ENCODE peak calls at places on chromosome 4, in eight cellular contexts. E is AML-193; O is activated CD8-positive, alpha-beta memory T cell treated with anti-CD3 and anti-CD28 coated beads for 1 hour; A is epithelial cell of prostate; T is NCI-H1105 treated with DMSO at 0.1 percent for 48 hours; H is choroid plexus epithelial cell; Y is Right ventricle myocardium superior; R is T-cell. M is an unnamed sample.

GRCh38 chr4:140743194-140743931 is 12.8 kb downstream of the TBC1D9 start:
- DNase-seq in H (peak), T (no peak), O (no peak), R (no peak), A (no peak), E (no peak), Y (no peak), M (no peak)

GRCh38 chr4:147334478-147334877 is 146.4 kb upstream of the EDNRA start:
- DNase-seq in E (no peak), T (no peak), O (no peak), Y (no peak), R (no peak), H (peak), A (no peak), M (no peak)

GRCh38 chr4:5386921-5387320 is 321.4 kb downstream of the EVC2 start:
- DNase-seq in T (no peak), E (no peak), A (no peak), O (no peak), Y (no peak), R (no peak), H (no peak), M (no peak)

GRCh38 chr4:107011312-107011711 is 24.8 kb downstream of the DKK2 start:
- DNase-seq in R (no peak), A (no peak), T (no peak), Y (no peak), H (no peak), O (no peak), E (no peak), M (no peak)

GRCh38 chr4:173025131-173025530 is 143.5 kb upstream of the GALNT7 start:
- DNase-seq in R (no peak), O (no peak), T (peak), A (no peak), Y (no peak), E (peak), H (peak), M (no peak)

GRCh38 chr4:125070869-125071268 is 243.9 kb upstream of the FAT4 start:
- DNase-seq in T (no peak), A (no peak), H (no peak), Y (no peak), E (no peak), R (no peak), O (no peak), M (no peak)

GRCh38 chr4:155738548-155738947 is 20.3 kb upstream of the GUCY1B1 start:
- DNase-seq in H (no peak), R (no peak), E (no peak), T (no peak), A (no peak), Y (no peak), O (no peak), M (no peak)

GRCh38 chr4:179521937-179522336 is 2079.7 kb upstream of the AGA start:
- DNase-seq in O (no peak), A (no peak), Y (no peak), H (no peak), T (no peak), E (no peak), R (no peak), M (no peak)

GRCh38 chr4:178275671-178276360 is 833.6 kb upstream of the AGA start:
- DNase-seq in A (no peak), T (no peak), H (no peak), E (no peak), Y (no peak), O (no peak), R (no peak), M (no peak)

GRCh38 chr4:8768357-8768999 is 103.2 kb downstream of the HMX1 start:
- DNase-seq in H (no peak), E (no peak), A (no peak), Y (peak), R (no peak), T (no peak), O (no peak), M (no peak)